ENCODE peak calls at places on chromosome 11, in eight cellular contexts. One of them, this sample, is unnamed.

GRCh38 chr11:129248618-129249017 is 56.5 kb upstream of the ARHGAP32 start:
- DNase-seq in AG09319: peak
- DNase-seq in choroid plexus epithelial cell: peak
- DNase-seq in nephron progenitor cell: no peak
- DNase-seq in CD8-positive, alpha-beta T cell: no peak
- DNase-seq in transverse colon: no peak
- DNase-seq in lower lobe of right lung: no peak
- DNase-seq in progenitor cell of endocrine pancreas: no peak
- DNase-seq in this sample: no peak

GRCh38 chr11:55503449-55503848 is 50.8 kb upstream of the OR4C15 start:
- DNase-seq in AG09319: no peak
- DNase-seq in choroid plexus epithelial cell: no peak
- DNase-seq in nephron progenitor cell: no peak
- DNase-seq in CD8-positive, alpha-beta T cell: no peak
- DNase-seq in transverse colon: no peak
- DNase-seq in lower lobe of right lung: no peak
- DNase-seq in progenitor cell of endocrine pancreas: no peak
- DNase-seq in this sample: no peak

GRCh38 chr11:112580864-112581263 is 320.2 kb upstream of the PLET1 start:
- DNase-seq in AG09319: no peak
- DNase-seq in choroid plexus epithelial cell: no peak
- DNase-seq in nephron progenitor cell: no peak
- DNase-seq in CD8-positive, alpha-beta T cell: no peak
- DNase-seq in transverse colon: no peak
- DNase-seq in lower lobe of right lung: no peak
- DNase-seq in progenitor cell of endocrine pancreas: no peak
- DNase-seq in this sample: no peak

GRCh38 chr11:129386795-129387390 is 11.2 kb downstream of the BARX2 start:
- DNase-seq in AG09319: no peak
- DNase-seq in choroid plexus epithelial cell: no peak
- DNase-seq in nephron progenitor cell: no peak
- DNase-seq in CD8-positive, alpha-beta T cell: no peak
- DNase-seq in transverse colon: peak
- DNase-seq in lower lobe of right lung: no peak
- DNase-seq in progenitor cell of endocrine pancreas: no peak
- DNase-seq in this sample: no peak

GRCh38 chr11:65988791-65989592 is 13.0 kb downstream of the EIF1AD start:
- DNase-seq in AG09319: peak
- DNase-seq in choroid plexus epithelial cell: peak
- DNase-seq in nephron progenitor cell: peak
- DNase-seq in CD8-positive, alpha-beta T cell: peak
- DNase-seq in transverse colon: peak
- DNase-seq in lower lobe of right lung: peak
- DNase-seq in progenitor cell of endocrine pancreas: peak
- DNase-seq in this sample: peak

GRCh38 chr11:82810326-82810725 is 76.7 kb upstream of the FAM181B start:
- DNase-seq in AG09319: no peak
- DNase-seq in choroid plexus epithelial cell: no peak
- DNase-seq in nephron progenitor cell: no peak
- DNase-seq in CD8-positive, alpha-beta T cell: no peak
- DNase-seq in transverse colon: no peak
- DNase-seq in lower lobe of right lung: no peak
- DNase-seq in progenitor cell of endocrine pancreas: no peak
- DNase-seq in this sample: no peak

GRCh38 chr11:6404341-6405038 is 14.2 kb downstream of the SMPD1 start:
- DNase-seq in AG09319: no peak
- DNase-seq in choroid plexus epithelial cell: peak
- DNase-seq in nephron progenitor cell: no peak
- DNase-seq in CD8-positive, alpha-beta T cell: no peak
- DNase-seq in transverse colon: no peak
- DNase-seq in lower lobe of right lung: peak
- DNase-seq in progenitor cell of endocrine pancreas: no peak
- DNase-seq in this sample: no peak

GRCh38 chr11:124415356-124415923 is 9.2 kb downstream of the OR8B4 start:
- DNase-seq in AG09319: peak
- DNase-seq in choroid plexus epithelial cell: peak
- DNase-seq in nephron progenitor cell: no peak
- DNase-seq in CD8-positive, alpha-beta T cell: no peak
- DNase-seq in transverse colon: no peak
- DNase-seq in lower lobe of right lung: no peak
- DNase-seq in progenitor cell of endocrine pancreas: no peak
- DNase-seq in this sample: no peak

GRCh38 chr11:20093775-20094174 is 66.5 kb downstream of the DBX1 start:
- DNase-seq in AG09319: no peak
- DNase-seq in choroid plexus epithelial cell: peak
- DNase-seq in nephron progenitor cell: no peak
- DNase-seq in CD8-positive, alpha-beta T cell: no peak
- DNase-seq in transverse colon: no peak
- DNase-seq in lower lobe of right lung: no peak
- DNase-seq in progenitor cell of endocrine pancreas: no peak
- DNase-seq in this sample: no peak

GRCh38 chr11:2690596-2691354 is 9.0 kb downstream of the KCNQ1OT1 start:
- DNase-seq in AG09319: no peak
- DNase-seq in choroid plexus epithelial cell: no peak
- DNase-seq in nephron progenitor cell: no peak
- DNase-seq in CD8-positive, alpha-beta T cell: no peak
- DNase-seq in transverse colon: no peak
- DNase-seq in lower lobe of right lung: no peak
- DNase-seq in progenitor cell of endocrine pancreas: no peak
- DNase-seq in this sample: no peak

GRCh38 chr11:129283141-129283540 is 91.0 kb upstream of the ARHGAP32 start:
- DNase-seq in AG09319: no peak
- DNase-seq in choroid plexus epithelial cell: no peak
- DNase-seq in nephron progenitor cell: no peak
- DNase-seq in CD8-positive, alpha-beta T cell: no peak
- DNase-seq in transverse colon: peak
- DNase-seq in lower lobe of right lung: no peak
- DNase-seq in progenitor cell of endocrine pancreas: no peak
- DNase-seq in this sample: no peak

GRCh38 chr11:45905095-45905494 is 2.0 kb downstream of the FREY1 start:
- DNase-seq in AG09319: no peak
- DNase-seq in choroid plexus epithelial cell: no peak
- DNase-seq in nephron progenitor cell: no peak
- DNase-seq in CD8-positive, alpha-beta T cell: no peak
- DNase-seq in transverse colon: no peak
- DNase-seq in lower lobe of right lung: no peak
- DNase-seq in progenitor cell of endocrine pancreas: no peak
- DNase-seq in this sample: no peak

GRCh38 chr11:116925050-116925449 is 87.6 kb upstream of the APOA1 start:
- DNase-seq in AG09319: no peak
- DNase-seq in choroid plexus epithelial cell: no peak
- DNase-seq in nephron progenitor cell: no peak
- DNase-seq in CD8-positive, alpha-beta T cell: no peak
- DNase-seq in transverse colon: peak
- DNase-seq in lower lobe of right lung: no peak
- DNase-seq in progenitor cell of endocrine pancreas: no peak
- DNase-seq in this sample: no peak

GRCh38 chr11:11206457-11206856 is 146.6 kb downstream of the CSNK2A3 start:
- DNase-seq in AG09319: no peak
- DNase-seq in choroid plexus epithelial cell: no peak
- DNase-seq in nephron progenitor cell: no peak
- DNase-seq in CD8-positive, alpha-beta T cell: no peak
- DNase-seq in transverse colon: no peak
- DNase-seq in lower lobe of right lung: no peak
- DNase-seq in progenitor cell of endocrine pancreas: no peak
- DNase-seq in this sample: no peak

GRCh38 chr11:47842749-47843148 is 5.4 kb downstream of the NUP160 start:
- DNase-seq in AG09319: no peak
- DNase-seq in choroid plexus epithelial cell: no peak
- DNase-seq in nephron progenitor cell: no peak
- DNase-seq in CD8-positive, alpha-beta T cell: no peak
- DNase-seq in transverse colon: no peak
- DNase-seq in lower lobe of right lung: no peak
- DNase-seq in progenitor cell of endocrine pancreas: no peak
- DNase-seq in this sample: no peak

GRCh38 chr11:41383768-41384167 is 75.7 kb downstream of the LRRC4C start:
- DNase-seq in AG09319: no peak
- DNase-seq in choroid plexus epithelial cell: no peak
- DNase-seq in nephron progenitor cell: no peak
- DNase-seq in CD8-positive, alpha-beta T cell: no peak
- DNase-seq in transverse colon: no peak
- DNase-seq in lower lobe of right lung: no peak
- DNase-seq in progenitor cell of endocrine pancreas: no peak
- DNase-seq in this sample: no peak

GRCh38 chr11:67261942-67262681 is 4.2 kb upstream of the GRK2 start:
- DNase-seq in AG09319: no peak
- DNase-seq in choroid plexus epithelial cell: no peak
- DNase-seq in nephron progenitor cell: no peak
- DNase-seq in CD8-positive, alpha-beta T cell: no peak
- DNase-seq in transverse colon: peak
- DNase-seq in lower lobe of right lung: no peak
- DNase-seq in progenitor cell of endocrine pancreas: no peak
- DNase-seq in this sample: no peak

GRCh38 chr11:45423036-45423435 is 136.9 kb upstream of the SYT13 start:
- DNase-seq in AG09319: no peak
- DNase-seq in choroid plexus epithelial cell: no peak
- DNase-seq in nephron progenitor cell: no peak
- DNase-seq in CD8-positive, alpha-beta T cell: no peak
- DNase-seq in transverse colon: no peak
- DNase-seq in lower lobe of right lung: no peak
- DNase-seq in progenitor cell of endocrine pancreas: no peak
- DNase-seq in this sample: no peak

GRCh38 chr11:110156503-110156902 is 63.3 kb downstream of the ZC3H12C start:
- DNase-seq in AG09319: no peak
- DNase-seq in choroid plexus epithelial cell: no peak
- DNase-seq in nephron progenitor cell: no peak
- DNase-seq in CD8-positive, alpha-beta T cell: no peak
- DNase-seq in transverse colon: no peak
- DNase-seq in lower lobe of right lung: no peak
- DNase-seq in progenitor cell of endocrine pancreas: no peak
- DNase-seq in this sample: no peak

GRCh38 chr11:93089474-93090102 is 108.2 kb downstream of the SLC36A4 start:
- DNase-seq in AG09319: peak
- DNase-seq in choroid plexus epithelial cell: peak
- DNase-seq in nephron progenitor cell: no peak
- DNase-seq in CD8-positive, alpha-beta T cell: no peak
- DNase-seq in transverse colon: peak
- DNase-seq in lower lobe of right lung: no peak
- DNase-seq in progenitor cell of endocrine pancreas: no peak
- DNase-seq in this sample: no peak
- TF ChIP-seq CTCF in AG09319: peak
- TF ChIP-seq CTCF in choroid plexus epithelial cell: peak
- TF ChIP-seq CTCF in nephron progenitor cell: peak
- TF ChIP-seq CTCF in CD8-positive, alpha-beta T cell: no peak
- TF ChIP-seq CTCF in transverse colon: peak
- TF ChIP-seq CTCF in lower lobe of right lung: peak
- TF ChIP-seq CTCF in progenitor cell of endocrine pancreas: peak
- TF ChIP-seq CTCF in this sample: peak

GRCh38 chr11:60705895-60706294 is 6.5 kb downstream of the MS4A8 start:
- DNase-seq in AG09319: no peak
- DNase-seq in choroid plexus epithelial cell: no peak
- DNase-seq in nephron progenitor cell: no peak
- DNase-seq in CD8-positive, alpha-beta T cell: no peak
- DNase-seq in transverse colon: no peak
- DNase-seq in lower lobe of right lung: no peak
- DNase-seq in progenitor cell of endocrine pancreas: no peak
- DNase-seq in this sample: no peak

GRCh38 chr11:60703374-60703773 is 4.0 kb downstream of the MS4A8 start:
- DNase-seq in AG09319: no peak
- DNase-seq in choroid plexus epithelial cell: no peak
- DNase-seq in nephron progenitor cell: no peak
- DNase-seq in CD8-positive, alpha-beta T cell: no peak
- DNase-seq in transverse colon: no peak
- DNase-seq in lower lobe of right lung: no peak
- DNase-seq in progenitor cell of endocrine pancreas: no peak
- DNase-seq in this sample: no peak

GRCh38 chr11:60699282-60699681 is at the start of gene MS4A8:
- DNase-seq in AG09319: no peak
- DNase-seq in choroid plexus epithelial cell: peak
- DNase-seq in nephron progenitor cell: no peak
- DNase-seq in CD8-positive, alpha-beta T cell: no peak
- DNase-seq in transverse colon: peak
- DNase-seq in lower lobe of right lung: no peak
- DNase-seq in progenitor cell of endocrine pancreas: no peak
- DNase-seq in this sample: no peak

GRCh38 chr11:60700689-60701508 is 1.5 kb downstream of the MS4A8 start:
- DNase-seq in AG09319: no peak
- DNase-seq in choroid plexus epithelial cell: peak
- DNase-seq in nephron progenitor cell: peak
- DNase-seq in CD8-positive, alpha-beta T cell: no peak
- DNase-seq in transverse colon: peak
- DNase-seq in lower lobe of right lung: no peak
- DNase-seq in progenitor cell of endocrine pancreas: peak
- DNase-seq in this sample: peak

GRCh38 chr11:60701509-60701818 is 2.1 kb downstream of the MS4A8 start:
- DNase-seq in AG09319: no peak
- DNase-seq in choroid plexus epithelial cell: no peak
- DNase-seq in nephron progenitor cell: no peak
- DNase-seq in CD8-positive, alpha-beta T cell: no peak
- DNase-seq in transverse colon: no peak
- DNase-seq in lower lobe of right lung: no peak
- DNase-seq in progenitor cell of endocrine pancreas: no peak
- DNase-seq in this sample: no peak
- TF ChIP-seq CTCF in AG09319: no peak
- TF ChIP-seq CTCF in choroid plexus epithelial cell: no peak
- TF ChIP-seq CTCF in nephron progenitor cell: no peak
- TF ChIP-seq CTCF in CD8-positive, alpha-beta T cell: no peak
- TF ChIP-seq CTCF in transverse colon: no peak
- TF ChIP-seq CTCF in lower lobe of right lung: no peak
- TF ChIP-seq CTCF in progenitor cell of endocrine pancreas: no peak
- TF ChIP-seq CTCF in this sample: no peak

GRCh38 chr11:61507962-61508824 is at the start of gene LRRC10B:
- DNase-seq in AG09319: no peak
- DNase-seq in choroid plexus epithelial cell: no peak
- DNase-seq in nephron progenitor cell: peak
- DNase-seq in CD8-positive, alpha-beta T cell: no peak
- DNase-seq in transverse colon: peak
- DNase-seq in lower lobe of right lung: peak
- DNase-seq in progenitor cell of endocrine pancreas: peak
- DNase-seq in this sample: peak

GRCh38 chr11:61510980-61511373 is 2.4 kb downstream of the LRRC10B start:
- DNase-seq in AG09319: no peak
- DNase-seq in choroid plexus epithelial cell: no peak
- DNase-seq in nephron progenitor cell: no peak
- DNase-seq in CD8-positive, alpha-beta T cell: no peak
- DNase-seq in transverse colon: no peak
- DNase-seq in lower lobe of right lung: no peak
- DNase-seq in progenitor cell of endocrine pancreas: no peak
- DNase-seq in this sample: no peak

GRCh38 chr11:61510178-61510979 is 1.8 kb downstream of the LRRC10B start:
- DNase-seq in AG09319: no peak
- DNase-seq in choroid plexus epithelial cell: no peak
- DNase-seq in nephron progenitor cell: no peak
- DNase-seq in CD8-positive, alpha-beta T cell: no peak
- DNase-seq in transverse colon: no peak
- DNase-seq in lower lobe of right lung: no peak
- DNase-seq in progenitor cell of endocrine pancreas: no peak
- DNase-seq in this sample: no peak

GRCh38 chr11:61511383-61511782 is 2.8 kb downstream of the LRRC10B start:
- DNase-seq in AG09319: no peak
- DNase-seq in choroid plexus epithelial cell: no peak
- DNase-seq in nephron progenitor cell: no peak
- DNase-seq in CD8-positive, alpha-beta T cell: no peak
- DNase-seq in transverse colon: no peak
- DNase-seq in lower lobe of right lung: no peak
- DNase-seq in progenitor cell of endocrine pancreas: no peak
- DNase-seq in this sample: no peak

GRCh38 chr11:61509058-61510029 is 795 bp downstream of the LRRC10B start:
- DNase-seq in AG09319: no peak
- DNase-seq in choroid plexus epithelial cell: peak
- DNase-seq in nephron progenitor cell: peak
- DNase-seq in CD8-positive, alpha-beta T cell: no peak
- DNase-seq in transverse colon: peak
- DNase-seq in lower lobe of right lung: peak
- DNase-seq in progenitor cell of endocrine pancreas: peak
- DNase-seq in this sample: peak
- TF ChIP-seq CTCF in AG09319: peak
- TF ChIP-seq CTCF in choroid plexus epithelial cell: peak
- TF ChIP-seq CTCF in nephron progenitor cell: peak
- TF ChIP-seq CTCF in CD8-positive, alpha-beta T cell: no peak
- TF ChIP-seq CTCF in transverse colon: peak
- TF ChIP-seq CTCF in lower lobe of right lung: peak
- TF ChIP-seq CTCF in progenitor cell of endocrine pancreas: peak
- TF ChIP-seq CTCF in this sample: peak

GRCh38 chr11:119030329-119031047 is at the start of gene SLC37A4:
- DNase-seq in AG09319: peak
- DNase-seq in choroid plexus epithelial cell: peak
- DNase-seq in nephron progenitor cell: peak
- DNase-seq in CD8-positive, alpha-beta T cell: peak
- DNase-seq in transverse colon: peak
- DNase-seq in lower lobe of right lung: peak
- DNase-seq in progenitor cell of endocrine pancreas: peak
- DNase-seq in this sample: peak
- TF ChIP-seq CTCF in AG09319: no peak
- TF ChIP-seq CTCF in choroid plexus epithelial cell: no peak
- TF ChIP-seq CTCF in nephron progenitor cell: no peak
- TF ChIP-seq CTCF in CD8-positive, alpha-beta T cell: peak
- TF ChIP-seq CTCF in transverse colon: no peak
- TF ChIP-seq CTCF in lower lobe of right lung: peak
- TF ChIP-seq CTCF in progenitor cell of endocrine pancreas: peak
- TF ChIP-seq CTCF in this sample: peak

This sample was measured in neural crest cell.